ENCODE peak calls at places on chromosomes 12 and 14, in six cellular contexts. L is IMR-90, B is H1, W is H9, Q is mesenchymal stem cell, S is trophoblast cell. P is an unnamed sample.

GRCh38 chr12:104315326-104316224 is 12.0 kb downstream of the EID3 start:
- DNase-seq in B (no peak), L (peak; percentile 49), W (no peak), Q (peak; percentile 56), S (no peak), P (no peak)

GRCh38 chr12:83092101-83092500 is 405.4 kb downstream of the TMTC2 start:
- DNase-seq in S (no peak), W (no peak), B (no peak), Q (no peak), L (no peak), P (peak; percentile 9)

GRCh38 chr12:3228587-3228986 is 151.4 kb downstream of the TSPAN9 start:
- DNase-seq in B (no peak), Q (no peak), L (no peak), S (no peak), W (no peak), P (no peak)

GRCh38 chr12:66446276-66446675 is 144.0 kb downstream of the HELB start:
- DNase-seq in S (no peak), Q (no peak), W (no peak), B (no peak), L (no peak), P (no peak)

GRCh38 chr14:68789002-68789797 is 3.7 kb downstream of the ZFP36L1 start:
- DNase-seq in L (peak; percentile 74), B (peak; percentile 71), S (peak; percentile 74), W (peak; percentile 84), Q (peak; percentile 75), P (no peak)

GRCh38 chr12:10136637-10137205 is 6.7 kb upstream of the CLEC7A start:
- DNase-seq in Q (no peak), S (no peak), B (no peak), L (no peak), W (no peak), P (no peak)

GRCh38 chr14:20440882-20441281 is 4.9 kb upstream of the KLHL33 start:
- DNase-seq in Q (no peak), W (no peak), B (no peak), S (no peak), L (peak; percentile 11), P (no peak)

GRCh38 chr12:108609535-108610335 is 11.9 kb upstream of the TMEM119 start:
- DNase-seq in Q (peak; percentile 92), W (no peak), S (no peak), L (peak; percentile 85), B (no peak), P (no peak)

GRCh38 chr14:20591235-20591634 is at the start of gene RNASE12:
- DNase-seq in B (peak; percentile 34), Q (no peak), L (no peak), W (no peak), S (no peak), P (no peak)

GRCh38 chr14:32932921-32933622 is 5.6 kb upstream of the NPAS3 start:
- DNase-seq in Q (peak; percentile 16), L (no peak), B (peak; percentile 87), S (no peak), W (peak; percentile 81), P (peak; percentile 45)

GRCh38 chr12:40614923-40615322 is 77.3 kb upstream of the CNTN1 start:
- DNase-seq in L (no peak), B (no peak), W (no peak), S (no peak), Q (no peak), P (no peak)

GRCh38 chr12:32583535-32583934 is 95.6 kb upstream of the DNM1L start:
- DNase-seq in S (no peak), W (no peak), Q (peak; percentile 72), B (no peak), L (peak; percentile 78), P (no peak)

GRCh38 chr12:129635003-129635685 is 268.7 kb downstream of the TMEM132D start:
- DNase-seq in S (no peak), Q (no peak), W (peak; percentile 67), L (no peak), B (no peak), P (no peak)
- H3K4me2 ChIP-seq in S (no peak overlapping the region), Q (no peak overlapping the region), W (peak overlapping the region; percentile 17), L (no peak overlapping the region), B (peak overlapping the region; percentile 38), P (no peak overlapping the region)

DNA sequence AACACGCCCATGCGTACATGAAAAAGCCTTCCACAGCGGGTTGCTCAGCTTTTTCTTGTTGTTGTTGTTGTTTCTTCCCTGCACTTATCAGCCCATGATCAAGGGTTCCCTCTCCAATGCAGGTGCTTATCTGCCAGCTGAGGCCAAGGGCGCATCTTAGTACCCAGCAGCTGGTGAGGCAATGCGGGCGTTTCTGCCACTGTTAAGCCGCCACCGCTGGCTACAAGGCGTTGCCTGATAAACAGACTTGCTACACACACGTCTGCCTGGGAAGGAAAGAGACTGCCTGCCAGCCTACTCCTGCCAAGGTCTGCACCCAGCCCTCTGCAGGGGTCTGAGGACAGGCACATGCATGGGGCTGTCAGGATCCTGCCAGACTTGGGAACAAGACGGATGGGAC is 345.8 kb downstream of the BCL11B start:
- DNase-seq in S (no peak), L (no peak), Q (no peak), B (no peak), W (no peak), P (no peak)
- H2BK5ac ChIP-seq in S (no peak overlapping the region), L (no peak overlapping the region), Q (no peak overlapping the region), B (no peak overlapping the region), W (no peak overlapping the region), P (no peak overlapping the region)

GRCh38 chr12:100574262-100575074 is 984 bp downstream of the GAS2L3 start:
- DNase-seq in W (peak; percentile 41), B (no peak), S (no peak), L (no peak), Q (peak; percentile 37), P (peak; percentile 9)
- H3K14ac ChIP-seq in W (no peak overlapping the region), B (no peak overlapping the region), S (no peak overlapping the region), L (no peak overlapping the region), Q (no peak overlapping the region), P (no peak overlapping the region)

GRCh38 chr12:6200266-6201198 is at the start of gene CD9:
- DNase-seq in L (no peak), S (no peak), W (peak; percentile 82), Q (peak; percentile 41), B (peak; percentile 72), P (no peak)

GRCh38 chr12:6202846-6203245 is 2.6 kb downstream of the CD9 start:
- DNase-seq in B (no peak), Q (no peak), S (no peak), W (no peak), L (no peak), P (no peak)

GRCh38 chr12:6201199-6201608 is 1.0 kb downstream of the CD9 start:
- DNase-seq in B (no peak), L (no peak), Q (no peak), W (peak; percentile 71), S (no peak), P (no peak)

GRCh38 chr12:6201775-6202292 is 1.6 kb downstream of the CD9 start:
- DNase-seq in S (no peak), B (no peak), L (no peak), W (no peak), Q (no peak), P (no peak)

GRCh38 chr12:6202331-6202730 is 2.1 kb downstream of the CD9 start:
- DNase-seq in L (no peak), W (no peak), S (no peak), B (no peak), Q (no peak), P (no peak)
- H3K4me2 ChIP-seq in L (no peak overlapping the region), W (peak overlapping the region; percentile 89), S (peak overlapping the region; percentile 83), B (peak overlapping the region; percentile 92), Q (no peak overlapping the region), P (no peak overlapping the region)

GRCh38 chr14:71606575-71606974 is 325.7 kb upstream of the RGS6 start:
- DNase-seq in Q (no peak), W (no peak), B (no peak), L (no peak), S (no peak), P (no peak)
- H2BK5ac ChIP-seq in Q (no peak overlapping the region), W (no peak overlapping the region), B (peak overlapping the region; percentile 10), L (no peak overlapping the region), S (no peak overlapping the region), P (no peak overlapping the region)

GRCh38 chr12:68623984-68624383 is 13.3 kb downstream of the RAP1B start:
- DNase-seq in W (no peak), S (no peak), Q (peak; percentile 24), B (no peak), L (peak; percentile 61), P (no peak)
- H3K14ac ChIP-seq in W (no peak overlapping the region), S (no peak overlapping the region), Q (no peak overlapping the region), B (no peak overlapping the region), L (no peak overlapping the region), P (no peak overlapping the region)

DNA sequence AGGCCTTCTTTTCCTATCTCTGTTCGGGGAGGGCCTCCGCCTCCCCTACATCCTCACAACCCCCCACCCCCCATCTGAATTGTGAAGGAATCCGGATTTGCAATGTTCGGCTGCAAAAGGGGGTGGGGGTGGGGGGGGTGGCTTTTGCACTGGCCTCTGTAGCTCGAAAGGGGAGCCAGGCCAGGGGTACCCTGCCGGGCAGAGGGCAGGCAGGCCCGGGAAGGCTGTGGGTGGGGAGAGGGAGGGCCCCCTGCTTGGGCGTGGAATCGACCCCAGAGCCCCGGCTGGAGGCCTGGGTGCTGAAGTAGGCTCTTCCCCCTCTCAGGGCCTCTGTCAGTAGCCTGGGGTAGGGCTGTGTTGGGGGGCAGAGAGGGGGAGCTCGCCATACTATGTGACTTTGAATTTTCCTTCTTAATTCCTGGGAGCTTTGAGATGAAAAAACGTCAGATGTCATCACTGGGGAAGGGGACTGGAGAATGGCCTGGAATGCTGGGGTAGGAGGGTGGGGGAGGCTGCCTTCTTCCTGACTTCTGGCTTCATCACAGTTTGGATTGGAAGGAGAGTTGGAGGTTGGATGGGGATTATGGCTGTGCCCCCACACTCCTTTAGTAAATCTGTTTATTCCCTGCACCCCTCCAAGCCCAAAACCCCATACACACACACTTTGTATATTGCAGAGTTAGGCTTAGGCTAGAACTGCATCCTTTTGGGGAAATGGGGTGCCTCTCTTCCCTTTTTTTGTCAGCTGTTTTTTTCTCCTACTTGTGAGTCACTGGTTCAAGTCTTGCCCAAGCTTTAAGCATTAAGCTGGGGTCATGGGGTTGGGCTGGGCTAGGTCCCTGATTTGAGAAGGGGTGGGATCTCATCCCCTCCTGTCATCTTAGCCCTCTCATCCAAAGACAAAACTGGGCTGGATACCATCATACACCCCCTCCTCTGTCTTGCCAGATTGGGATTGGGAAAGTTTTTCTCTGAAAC is 1.3 kb downstream of the LRP1 start:
- DNase-seq in B (no peak), Q (peak; percentile 61), W (peak; percentile 60), S (no peak), L (no peak), P (no peak)
- H3K4me2 ChIP-seq in B (peak overlapping the region; percentile 86), Q (peak overlapping the region; percentile 74), W (peak overlapping the region; percentile 56), S (peak overlapping the region; percentile 85), L (peak overlapping the region; percentile 96), P (peak overlapping the region; percentile 86)

DNA sequence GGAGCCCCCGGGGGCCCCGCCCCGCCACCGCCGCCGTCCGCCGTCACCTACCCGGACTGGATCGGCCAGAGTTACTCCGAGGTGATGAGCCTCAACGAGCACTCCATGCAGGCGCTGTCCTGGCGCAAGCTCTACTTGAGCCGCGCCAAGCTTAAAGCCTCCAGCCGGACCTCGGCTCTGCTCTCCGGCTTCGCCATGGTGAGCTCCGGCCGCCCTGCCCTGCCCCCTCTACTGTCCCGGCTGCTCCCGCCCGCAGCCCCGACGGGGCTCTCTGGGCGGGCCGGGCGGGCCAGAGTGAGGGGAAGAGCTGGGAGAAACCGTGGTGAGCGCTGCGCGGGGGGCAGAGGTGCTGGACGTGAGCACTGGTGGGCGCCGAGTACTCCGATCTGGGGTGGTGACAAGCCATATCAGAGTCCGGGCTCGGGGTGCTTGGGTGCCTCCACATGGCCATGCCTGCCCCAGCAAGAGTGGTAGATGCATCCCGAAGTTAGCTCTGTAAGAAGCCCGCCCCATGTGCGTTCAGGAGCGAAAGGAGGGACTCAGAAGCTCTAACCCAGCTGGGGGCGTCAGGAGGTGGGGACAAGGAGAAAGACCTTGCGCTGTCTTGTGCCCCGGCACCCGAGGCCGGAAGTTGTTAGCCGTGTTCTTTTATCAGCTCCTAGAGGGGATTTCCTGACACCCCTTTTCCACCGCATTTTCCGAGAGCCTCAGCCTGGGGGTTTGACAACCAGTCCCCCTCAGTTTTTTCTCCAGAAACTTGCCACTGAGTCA is 708 bp downstream of the ORAI1 start:
- DNase-seq in Q (peak; percentile 87), S (peak; percentile 73), W (peak; percentile 82), B (peak; percentile 77), L (peak; percentile 61), P (peak; percentile 48)
- H2BK5ac ChIP-seq in Q (peak overlapping the region; percentile 84), S (peak overlapping the region; percentile 94), W (no peak overlapping the region), B (peak overlapping the region; percentile 75), L (peak overlapping the region; percentile 51), P (peak overlapping the region; percentile 91)

P was measured in neuronal stem cell.